ENCODE peak calls at places on chromosomes 13 and 19, in five cellular contexts. N, P, I, C and Y are unnamed samples.

GRCh38 chr19:40232949-40233810 is 6.7 kb upstream of the CCNP start:
- DNase-seq in C (no peak), I (no peak), N (no peak), P (no peak), Y (no peak)

GRCh38 chr13:50401721-50402510 is 386.7 kb downstream of the KCNRG start:
- DNase-seq in P (no peak), N (no peak), I (no peak), C (peak; percentile 71), Y (no peak)

GRCh38 chr13:111846396-111847174 is 220.4 kb upstream of the SOX1 start:
- DNase-seq in N (no peak), I (no peak), C (no peak), P (no peak), Y (no peak)

GRCh38 chr19:49180659-49181058 is 23.1 kb downstream of the TRPM4 start:
- DNase-seq in P (no peak), N (no peak), C (no peak), I (no peak), Y (no peak)

GRCh38 chr19:4707956-4708650 is 15.5 kb downstream of the DPP9 start:
- DNase-seq in N (no peak), P (no peak), I (no peak), C (peak; percentile 84), Y (no peak)

GRCh38 chr13:67140006-67140405 is 90.1 kb downstream of the PCDH9 start:
- DNase-seq in C (no peak), P (no peak), N (no peak), I (no peak), Y (no peak)

GRCh38 chr19:57192993-57193392 is 1.7 kb downstream of the ZNF264 start:
- DNase-seq in I (no peak), P (no peak), N (no peak), C (no peak), Y (no peak)

GRCh38 chr13:66835040-66835628 is 395.0 kb downstream of the PCDH9 start:
- DNase-seq in P (no peak), N (no peak), I (peak; percentile 74), C (peak; percentile 54), Y (peak; percentile 80)

GRCh38 chr19:32138416-32138815 is 207.0 kb upstream of the ZNF507 start:
- DNase-seq in C (no peak), P (no peak), N (no peak), I (no peak), Y (no peak)

GRCh38 chr13:114136576-114136975 is 4.2 kb upstream of the RASA3 start:
- DNase-seq in C (no peak), P (no peak), N (no peak), I (no peak), Y (no peak)

GRCh38 chr13:87877477-87877876 is 206.3 kb downstream of the SLITRK5 start:
- DNase-seq in C (no peak), N (no peak), P (no peak), I (no peak), Y (no peak)

GRCh38 chr13:60629158-60629557 is 232.1 kb downstream of the TDRD3 start:
- DNase-seq in C (no peak), P (no peak), N (no peak), I (no peak), Y (no peak)

GRCh38 chr13:74325106-74325505 is 190.9 kb upstream of the KLF12 start:
- DNase-seq in P (no peak), N (no peak), C (peak; percentile 76), I (no peak), Y (peak; percentile 53)

GRCh38 chr19:16841391-16841926 is 12.3 kb downstream of the SIN3B start:
- DNase-seq in C (no peak), I (no peak), N (no peak), P (no peak), Y (no peak)

GRCh38 chr19:3441089-3441985 is 39.0 kb downstream of the SMIM24 start:
- DNase-seq in I (no peak), P (no peak), C (no peak), N (no peak), Y (no peak)

GRCh38 chr13:25980255-25980654 is 71.6 kb downstream of the SHISA2 start:
- DNase-seq in C (peak; percentile 5), P (no peak), N (no peak), I (no peak), Y (no peak)

GRCh38 chr19:3132971-3133792 is 2.7 kb upstream of the GNA15 start:
- DNase-seq in C (peak; percentile 33), P (peak; percentile 96), N (peak; percentile 83), I (no peak), Y (peak; percentile 73)

GRCh38 chr19:14632286-14632685 is 42.4 kb downstream of the ADGRE3 start:
- DNase-seq in C (peak; percentile 52), I (no peak), N (no peak), P (peak; percentile 4), Y (no peak)

GRCh38 chr13:39144941-39145533 is 106.8 kb downstream of the NHLRC3 start:
- DNase-seq in N (no peak), C (peak; percentile 66), I (peak; percentile 39), P (peak; percentile 42), Y (peak; percentile 44)

GRCh38 chr19:12766051-12766521 is 9.3 kb downstream of the HOOK2 start:
- DNase-seq in C (peak; percentile 83), P (peak; percentile 65), N (peak; percentile 67), I (peak; percentile 86), Y (no peak)

GRCh38 chr19:2372076-2372612 is 12.1 kb downstream of the TMPRSS9 start:
- DNase-seq in P (no peak), I (no peak), C (no peak), N (no peak), Y (no peak)

GRCh38 chr19:2381151-2381822 is 21.2 kb downstream of the TMPRSS9 start:
- DNase-seq in I (peak; percentile 36), P (no peak), N (no peak), C (peak; percentile 7), Y (no peak)

GRCh38 chr13:90769387-90769786 is 578.1 kb upstream of the MIR17HG start:
- DNase-seq in C (no peak), N (no peak), P (no peak), I (no peak), Y (no peak)

GRCh38 chr13:112348642-112349345 is 27.4 kb upstream of the SPACA7 start:
- DNase-seq in I (no peak), P (no peak), N (no peak), C (no peak), Y (no peak)

GRCh38 chr19:38211206-38211605 is 12.8 kb downstream of the DPF1 start:
- DNase-seq in N (no peak), P (no peak), I (peak; percentile 40), C (no peak), Y (no peak)

GRCh38 chr19:771332-771785 is 20.4 kb downstream of the MISP start:
- DNase-seq in N (peak; percentile 11), C (peak; percentile 51), P (peak; percentile 34), I (peak; percentile 71), Y (no peak)

GRCh38 chr13:30745917-30746686 is 10.8 kb downstream of the ALOX5AP start:
- DNase-seq in P (no peak), C (no peak), N (no peak), I (no peak), Y (no peak)

GRCh38 chr13:24142886-24143285 is 17.6 kb upstream of the SPATA13 start:
- DNase-seq in C (no peak), N (no peak), P (no peak), I (no peak), Y (no peak)

GRCh38 chr13:100890645-100891044 is 216.1 kb upstream of the TMTC4 start:
- DNase-seq in N (no peak), P (no peak), C (no peak), I (no peak), Y (no peak)

GRCh38 chr19:55549500-55550320 is 4.4 kb upstream of the SBK3 start:
- DNase-seq in N (no peak), I (peak; percentile 77), C (peak; percentile 85), P (no peak), Y (peak; percentile 46)

GRCh38 chr13:37132211-37132610 is 26.7 kb upstream of the CSNK1A1L start:
- DNase-seq in I (no peak), P (no peak), N (no peak), C (peak; percentile 66), Y (no peak)

GRCh38 chr19:54390942-54391577 is 24.2 kb upstream of the TTYH1 start:
- DNase-seq in I (peak; percentile 61), N (no peak), C (peak; percentile 60), P (peak; percentile 57), Y (peak; percentile 31)